ENCODE peak calls at places on chromosomes 12 and 14, in four cellular contexts. G is GM23338, T is PC-3, Y is neural progenitor cell. H is an unnamed sample. For H3F3A and H3K4me1, the result is how much of the 10 kb centered on the place peaks cover.

GRCh38 chr12:127482950-127483349 is 784.0 kb upstream of the TMEM132C start:
- DNase-seq in G (no peak), T (no peak), Y (no peak), H (no peak)

GRCh38 chr14:55715889-55716288 is 135.9 kb downstream of the KTN1 start:
- DNase-seq in G (no peak), T (no peak), Y (no peak), H (peak)

GRCh38 chr12:104108755-104109445 is 29.1 kb downstream of the NFYB start:
- DNase-seq in G (peak), T (peak), Y (peak), H (peak)

GRCh38 chr12:47736877-47737676 is 11.8 kb upstream of the ENDOU start:
- DNase-seq in G (no peak), T (no peak), Y (no peak), H (peak)

GRCh38 chr14:100150932-100151587 is 8.4 kb downstream of the DEGS2 start:
- DNase-seq in G (no peak), T (no peak), Y (no peak), H (no peak)

GRCh38 chr12:9319044-9319841 is 111.0 kb upstream of the PZP start:
- DNase-seq in G (no peak), T (no peak), Y (peak), H (peak)

GRCh38 chr12:33560653-33561208 is 121.1 kb upstream of the SYT10 start:
- DNase-seq in G (peak), T (peak), Y (no peak), H (no peak)

GRCh38 chr14:94875256-94875655 is 105.3 kb upstream of the GSC start:
- DNase-seq in G (no peak), T (no peak), Y (no peak), H (no peak)

GRCh38 chr14:96081767-96082400 is 42.7 kb downstream of the C14orf132 start:
- DNase-seq in G (no peak), T (no peak), Y (no peak), H (no peak)

GRCh38 chr12:32106517-32107366 is at the start of gene BICD1:
- DNase-seq in G (peak), T (peak), Y (peak), H (peak)

GRCh38 chr14:95364481-95365209 is 44.9 kb upstream of the CLMN start:
- DNase-seq in G (no peak), T (no peak), Y (no peak), H (no peak)

GRCh38 chr14:89625988-89626806 is 209.2 kb upstream of the FOXN3 start:
- DNase-seq in G (no peak), T (no peak), Y (no peak), H (no peak)

GRCh38 chr12:51921017-51921725 is 13.9 kb downstream of the ACVRL1 start:
- DNase-seq in G (peak), T (no peak), Y (peak), H (no peak)

GRCh38 chr12:106583578-106584103 is 837 bp downstream of the RFX4 start:
- DNase-seq in G (peak), T (no peak), Y (peak), H (peak)
- H3K4me3 ChIP-seq in G (peak), T (no peak), Y (peak), H (peak)

DNA sequence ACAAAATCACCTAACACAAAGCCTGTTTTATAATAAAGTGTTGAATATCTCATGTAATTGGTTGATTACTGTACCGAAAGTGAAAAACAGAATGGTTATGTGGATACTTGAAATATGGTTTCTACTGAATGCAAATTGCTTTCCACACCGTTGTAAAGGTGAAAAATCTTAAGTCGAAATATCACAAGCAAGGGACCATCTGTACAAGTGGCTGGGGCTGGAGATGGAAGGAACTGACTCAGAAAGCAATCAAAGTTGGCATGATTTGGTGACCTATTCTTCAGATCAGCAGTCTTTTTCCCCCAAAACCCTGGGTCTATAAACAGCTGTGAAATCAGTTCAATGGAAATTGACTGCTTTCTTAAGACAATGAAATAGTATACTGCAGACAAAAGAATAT is 3.6 kb downstream of the CBX5 start:
- DNase-seq in G (no peak), T (no peak), Y (no peak), H (no peak)
- H3F3A ChIP-seq in G (under half), T (under half), Y (half or more), H (under half)

DNA sequence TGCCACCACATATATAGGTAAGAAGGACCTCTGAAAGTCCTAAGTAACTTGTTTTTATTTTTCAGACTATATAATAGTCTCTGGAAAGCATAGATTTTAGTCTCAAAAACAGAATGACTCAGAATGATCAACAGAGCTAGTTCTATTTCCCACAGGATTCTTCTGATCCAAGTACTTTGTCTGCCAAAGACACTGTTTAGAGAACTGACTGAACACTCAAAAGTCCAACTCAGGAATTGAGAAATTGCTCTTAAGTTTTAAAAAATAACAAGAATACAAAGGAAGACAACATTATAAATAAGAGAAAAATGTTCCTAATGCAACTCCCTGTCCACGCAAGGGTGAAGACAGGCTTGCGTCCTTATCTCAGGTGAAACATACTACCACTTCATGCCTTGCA is 29.0 kb downstream of the LGMN start:
- DNase-seq in G (no peak), T (peak), Y (no peak), H (peak)
- H3K4me1 ChIP-seq in G (under half), T (under half), Y (under half), H (under half)

DNA sequence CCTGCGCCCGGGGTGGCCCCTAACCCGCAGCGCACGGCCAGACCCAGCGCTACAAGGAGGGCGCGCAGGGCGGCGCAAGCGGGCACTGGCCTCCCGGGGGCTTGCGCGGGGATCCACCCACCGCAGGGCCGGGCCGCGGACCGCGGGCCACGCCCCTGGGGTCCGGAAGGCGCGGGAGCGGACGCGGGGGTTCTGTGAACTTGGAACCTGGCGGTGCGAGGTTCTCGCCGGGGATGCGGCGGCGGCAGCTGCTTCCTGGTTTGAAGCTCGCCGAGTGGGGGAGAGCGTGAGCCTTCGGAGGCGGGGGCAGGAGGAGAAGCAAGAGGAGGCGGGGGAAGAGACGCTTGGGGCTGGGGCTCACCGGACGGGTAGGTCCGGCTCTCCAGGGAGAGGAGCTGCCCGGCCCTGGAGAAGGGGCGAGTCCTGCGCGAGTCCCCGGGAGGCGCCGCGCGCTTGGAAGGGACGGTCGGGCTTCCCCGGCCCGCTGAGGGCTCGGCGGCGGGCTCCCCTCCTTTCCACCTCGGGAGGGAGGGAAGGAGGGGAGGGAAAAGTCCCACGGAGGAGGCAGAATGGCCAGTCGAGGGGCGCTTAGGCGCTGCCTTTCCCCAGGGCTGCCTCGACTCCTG is at the start of gene PRKCH:
- DNase-seq in G (peak), T (peak), Y (peak), H (peak)
- H3K4me3 ChIP-seq in G (peak), T (peak), Y (peak), H (peak)